ENCODE peak calls at places on chromosomes 13 and 19, in four cellular contexts. S is fibroblast of pulmonary artery, L is endodermal cell, Z is mesendoderm. D is an unnamed sample.
A peak's percentile ranks its signal among the peaks of the same experiment; 100 is the strongest.

GRCh38 chr13:24282256-24282655 is 27.1 kb upstream of the C1QTNF9 start:
- DNase-seq in S (no peak), L (peak; percentile 20), Z (no peak), D (no peak)

GRCh38 chr19:18908917-18909619 is 10.1 kb downstream of the COPE start:
- DNase-seq in S (no peak), L (no peak), Z (no peak), D (no peak)

GRCh38 chr13:44273991-44274810 is 99.4 kb upstream of the SERP2 start:
- DNase-seq in S (peak; percentile 58), L (no peak), Z (no peak), D (peak; percentile 80)

GRCh38 chr13:25286308-25286968 is 850 bp downstream of the MTMR6 start:
- DNase-seq in S (peak; percentile 57), L (peak; percentile 55), Z (peak; percentile 48), D (peak; percentile 63)

GRCh38 chr19:55473201-55473600 is 3.2 kb upstream of the ZNF628 start:
- DNase-seq in S (no peak), L (peak; percentile 62), Z (no peak), D (no peak)

GRCh38 chr13:99636728-99637353 is 135.6 kb downstream of the TM9SF2 start:
- DNase-seq in S (no peak), L (no peak), Z (no peak), D (no peak)

GRCh38 chr19:4776436-4777205 is 14.9 kb upstream of the FEM1A start:
- DNase-seq in S (no peak), L (no peak), Z (peak; percentile 59), D (no peak)

GRCh38 chr19:19034204-19034624 is 811 bp downstream of the ARMC6 start:
- DNase-seq in S (peak; percentile 56), L (peak; percentile 90), Z (peak; percentile 90), D (peak; percentile 71)

GRCh38 chr13:25018729-25019115 is 77.2 kb upstream of the PABPC3 start:
- DNase-seq in S (no peak), L (peak; percentile 73), Z (no peak), D (no peak)

GRCh38 chr19:38452430-38453366 is 19.2 kb downstream of the RYR1 start:
- DNase-seq in S (no peak), L (peak; percentile 99), Z (peak; percentile 95), D (no peak)

GRCh38 chr19:7013678-7014077 is 7.6 kb downstream of the MBD3L2B start:
- DNase-seq in S (peak; percentile 23), L (no peak), Z (no peak), D (peak; percentile 60)

GRCh38 chr13:113083402-113084061 is 22.1 kb upstream of the F7 start:
- DNase-seq in S (peak; percentile 41), L (no peak), Z (no peak), D (peak; percentile 48)

GRCh38 chr19:50204811-50205675 is 1.6 kb downstream of the MYH14 start:
- DNase-seq in S (no peak), L (peak; percentile 97), Z (peak; percentile 88), D (no peak)
- H3K4me3 ChIP-seq in S (no peak overlapping the region), L (peak overlapping the region; percentile 49), Z (no peak overlapping the region), D (no peak overlapping the region)

DNA sequence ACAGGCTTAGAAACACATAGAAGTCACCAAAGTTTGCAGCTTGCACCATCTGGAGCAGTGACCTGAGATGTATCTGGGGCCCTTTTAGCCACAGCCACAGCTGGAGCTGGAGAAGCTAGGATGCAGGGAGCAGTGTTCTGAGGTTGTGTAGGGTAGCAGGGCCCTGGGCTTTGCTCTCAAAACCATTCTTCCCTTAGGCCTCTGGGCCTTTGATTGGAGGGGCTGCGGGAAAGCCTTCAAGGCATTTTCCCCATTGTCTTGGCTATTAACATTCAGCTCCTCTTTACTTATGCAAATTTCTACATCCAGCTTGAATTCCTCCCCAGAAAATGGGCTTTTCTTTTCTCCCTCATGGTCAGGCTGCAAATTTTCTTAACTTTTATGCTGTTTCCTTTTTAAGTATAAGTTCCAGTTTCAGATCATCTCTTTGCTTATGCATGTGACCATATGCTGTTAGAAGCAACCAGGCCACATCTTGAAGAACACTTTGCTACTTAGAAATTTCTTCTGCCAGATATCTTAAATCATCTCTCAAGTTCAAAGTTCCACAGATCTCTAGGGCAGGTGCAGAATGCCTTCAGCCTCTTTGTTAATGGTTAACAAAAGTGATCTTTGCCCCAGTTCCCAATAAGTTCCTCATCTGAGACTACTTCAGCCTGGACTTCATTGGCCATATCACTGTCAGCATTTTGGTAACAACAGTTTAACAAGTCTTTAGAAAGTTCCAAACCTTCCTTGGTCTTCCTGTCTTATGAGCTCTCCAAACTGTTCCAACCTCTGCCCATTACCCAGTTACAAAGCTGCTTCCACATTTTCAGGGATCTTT is 48.5 kb downstream of the NBEA start:
- DNase-seq in S (no peak), L (no peak), Z (no peak), D (no peak)
- H3K4me3 ChIP-seq in S (no peak overlapping the region), L (no peak overlapping the region), Z (no peak overlapping the region), D (no peak overlapping the region)

DNA sequence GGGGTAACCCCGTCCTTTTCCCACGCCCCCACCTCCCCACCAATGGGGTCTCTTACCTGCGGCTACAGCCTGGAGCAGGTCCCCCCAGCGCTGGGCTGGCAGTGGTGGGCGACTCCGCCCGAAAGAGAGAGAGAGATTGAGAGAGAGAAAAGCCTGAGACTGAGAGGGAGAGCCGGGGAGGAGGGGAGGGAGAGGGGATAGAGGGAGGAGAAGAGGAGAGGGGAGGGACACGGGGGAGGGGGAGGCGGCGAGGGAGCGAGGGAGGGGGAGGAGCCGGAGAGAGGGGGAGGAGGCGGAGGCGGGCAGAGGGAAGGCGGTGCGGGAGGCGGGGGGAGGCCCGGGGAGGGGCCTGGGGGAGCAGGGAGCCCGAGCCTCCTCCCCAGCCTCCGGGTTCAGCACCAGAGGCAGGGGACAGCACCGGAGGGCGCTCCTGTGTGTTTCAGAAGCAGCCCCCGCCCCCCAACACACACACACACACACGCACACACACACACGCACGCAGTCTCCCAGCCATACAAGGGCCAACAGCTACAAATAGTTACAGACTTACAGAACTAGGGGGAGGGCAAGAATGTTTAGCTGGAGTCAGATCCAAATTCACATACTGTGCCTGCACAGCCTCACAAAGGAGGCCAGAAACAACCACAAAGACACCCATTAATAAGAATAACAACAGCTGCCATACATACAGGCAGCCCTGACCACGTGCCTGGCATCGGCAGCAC is at the start of gene SLC8A2:
- DNase-seq in S (peak; percentile 79), L (peak; percentile 97), Z (peak; percentile 96), D (peak; percentile 57)
- H3K4me3 ChIP-seq in S (no peak within 1 kb of the TSS), L (peak within 1 kb of the TSS; percentile 79), Z (peak within 1 kb of the TSS; percentile 10), D (no peak within 1 kb of the TSS)

GRCh38 chr19:498591-498950 is 2.3 kb downstream of the MADCAM1 start:
- DNase-seq in S (no peak), L (no peak), Z (no peak), D (no peak)
- H3K4me3 ChIP-seq in S (no peak overlapping the region), L (no peak overlapping the region), Z (no peak overlapping the region), D (no peak overlapping the region)

DNA sequence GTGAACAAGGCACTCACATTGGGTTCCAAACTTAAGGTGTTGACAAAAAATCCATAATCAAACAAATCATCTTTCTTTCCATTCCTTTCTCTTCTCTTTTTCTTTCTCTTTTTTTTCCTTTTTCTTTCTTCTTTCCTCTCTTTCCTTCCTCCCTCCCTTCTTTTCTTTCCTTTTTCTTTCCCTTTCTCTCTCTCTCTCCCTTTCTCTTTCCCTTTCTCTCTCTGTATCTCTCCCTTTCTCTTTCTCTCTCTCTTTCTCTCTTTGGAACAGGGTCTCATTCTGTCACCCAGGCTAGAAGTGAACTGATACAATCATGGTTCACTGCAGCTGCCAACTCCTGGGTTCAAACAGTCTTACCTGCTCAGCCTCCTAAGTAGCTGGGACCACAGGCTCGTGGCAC is 12.5 kb downstream of the C19orf18 start:
- DNase-seq in S (no peak), L (no peak), Z (no peak), D (no peak)
- H3K4me3 ChIP-seq in S (no peak overlapping the region), L (no peak overlapping the region), Z (no peak overlapping the region), D (no peak overlapping the region)

D was measured in cardiac fibroblast.